ENCODE peak calls at places on chromosomes 5 and 9, in nine cellular contexts. H is T47D, G is posterior cingulate gyrus, O is midbrain, S is fibroblast of pulmonary artery, D is NCI-H510A treated with DMSO at 0.1 percent for 48 hours, Z is astrocyte, I is Calu3, K is iris pigment epithelial cell. N is an unnamed sample.

GRCh38 chr5:154242964-154243376 is 52.4 kb downstream of the GALNT10 start:
- DNase-seq in H (no peak), G (no peak), O (no peak), S (no peak), D (no peak), Z (no peak), I (no peak), K (no peak), N (no peak)

GRCh38 chr5:113293613-113294340 is 141.0 kb downstream of the TSSK1B start:
- DNase-seq in H (no peak), G (no peak), O (no peak), S (peak), D (no peak), Z (no peak), I (no peak), K (peak), N (no peak)

GRCh38 chr5:149274964-149275363 is 3.3 kb downstream of the AFAP1L1 start:
- DNase-seq in H (no peak), G (no peak), O (no peak), S (peak), D (no peak), Z (no peak), I (no peak), K (peak), N (no peak)

GRCh38 chr9:21402387-21403247 is 6.3 kb upstream of the IFNA8 start:
- DNase-seq in H (no peak), G (peak), O (peak), S (no peak), D (no peak), Z (no peak), I (peak), K (no peak), N (no peak)

GRCh38 chr9:70407081-70407503 is 7.4 kb downstream of the KLF9 start:
- DNase-seq in H (no peak), G (no peak), O (peak), S (peak), D (no peak), Z (peak), I (no peak), K (peak), N (no peak)

GRCh38 chr5:72366324-72366976 is 46.3 kb downstream of the PTCD2 start:
- DNase-seq in H (peak), G (no peak), O (peak), S (peak), D (peak), Z (peak), I (peak), K (peak), N (peak)

GRCh38 chr5:178387856-178388190 is 155.2 kb upstream of the PHYKPL start:
- DNase-seq in H (no peak), G (no peak), O (no peak), S (no peak), D (no peak), Z (no peak), I (no peak), K (no peak), N (no peak)

GRCh38 chr5:179293276-179293675 is 52.0 kb downstream of the ADAMTS2 start:
- DNase-seq in H (peak), G (peak), O (no peak), S (no peak), D (no peak), Z (no peak), I (no peak), K (peak), N (no peak)

GRCh38 chr9:137311171-137311970 is 9.3 kb upstream of the NRARP start:
- DNase-seq in H (peak), G (peak), O (no peak), S (peak), D (peak), Z (peak), I (peak), K (peak), N (no peak)

GRCh38 chr5:173152547-173152946 is 8.2 kb downstream of the BNIP1 start:
- DNase-seq in H (no peak), G (no peak), O (no peak), S (no peak), D (no peak), Z (no peak), I (no peak), K (no peak), N (no peak)

GRCh38 chr5:9554122-9554521 is 8.2 kb upstream of the SEMA5A start:
- DNase-seq in H (no peak), G (no peak), O (no peak), S (no peak), D (no peak), Z (no peak), I (no peak), K (no peak), N (no peak)

GRCh38 chr5:53482717-53483638 is 2.5 kb downstream of the FST start:
- DNase-seq in H (peak), G (peak), O (no peak), S (peak), D (no peak), Z (no peak), I (peak), K (peak), N (no peak)

GRCh38 chr5:154478224-154478565 is at the start of gene HAND1:
- DNase-seq in H (peak), G (no peak), O (no peak), S (no peak), D (peak), Z (no peak), I (peak), K (no peak), N (no peak)

GRCh38 chr9:26747611-26748010 is 145.0 kb downstream of the CAAP1 start:
- DNase-seq in H (no peak), G (no peak), O (no peak), S (no peak), D (no peak), Z (no peak), I (no peak), K (no peak), N (no peak)

GRCh38 chr9:5621327-5621726 is 7.6 kb upstream of the RIC1 start:
- DNase-seq in H (no peak), G (no peak), O (no peak), S (peak), D (no peak), Z (peak), I (peak), K (peak), N (no peak)

GRCh38 chr5:89004379-89004778 is 121.4 kb upstream of the MEF2C start:
- DNase-seq in H (no peak), G (no peak), O (no peak), S (no peak), D (no peak), Z (no peak), I (no peak), K (no peak), N (no peak)

GRCh38 chr9:76161546-76161945 is 232.7 kb downstream of the RFK start:
- DNase-seq in H (no peak), G (no peak), O (no peak), S (peak), D (no peak), Z (peak), I (no peak), K (peak), N (no peak)

GRCh38 chr9:134723037-134723436 is 81.4 kb downstream of the COL5A1 start:
- DNase-seq in H (no peak), G (peak), O (no peak), S (no peak), D (no peak), Z (no peak), I (no peak), K (no peak), N (no peak)

N was measured in SHP77.